ENCODE peak calls at places on chromosomes 16 and 17, in four cellular contexts. One of them, this sample, is unnamed.

GRCh38 chr17:77442976-77443742 is 302.4 kb downstream of the SEC14L1 start:
- DNase-seq in AG10803: no peak
- DNase-seq in WTC11: no peak
- DNase-seq in HEK293T: no peak
- DNase-seq in this sample: no peak

GRCh38 chr16:86730086-86730485 is 151.7 kb downstream of the FOXL1 start:
- DNase-seq in AG10803: no peak
- DNase-seq in WTC11: no peak
- DNase-seq in HEK293T: no peak
- DNase-seq in this sample: no peak

GRCh38 chr17:7833011-7833794 is 814 bp upstream of the KDM6B start:
- DNase-seq in AG10803: no peak
- DNase-seq in WTC11: no peak
- DNase-seq in HEK293T: no peak
- DNase-seq in this sample: no peak

GRCh38 chr16:46777804-46778203 is 29.7 kb upstream of the MYLK3 start:
- DNase-seq in AG10803: no peak
- DNase-seq in WTC11: no peak
- DNase-seq in HEK293T: no peak
- DNase-seq in this sample: no peak

GRCh38 chr17:81991684-81992513 is 14.5 kb downstream of the ASPSCR1 start:
- DNase-seq in AG10803: peak
- DNase-seq in WTC11: peak
- DNase-seq in HEK293T: no peak
- DNase-seq in this sample: no peak

GRCh38 chr16:86563489-86564345 is 2.9 kb upstream of the FOXC2 start:
- DNase-seq in AG10803: peak
- DNase-seq in WTC11: peak
- DNase-seq in HEK293T: peak
- DNase-seq in this sample: peak

GRCh38 chr16:2786826-2787151 is 571 bp downstream of the PRSS33 start:
- DNase-seq in AG10803: no peak
- DNase-seq in WTC11: no peak
- DNase-seq in HEK293T: no peak
- DNase-seq in this sample: no peak

GRCh38 chr17:3879181-3879580 is 13.7 kb downstream of the CAMKK1 start:
- DNase-seq in AG10803: peak
- DNase-seq in WTC11: no peak
- DNase-seq in HEK293T: no peak
- DNase-seq in this sample: peak

GRCh38 chr16:3654249-3654991 is at the start of gene DNASE1:
- DNase-seq in AG10803: peak
- DNase-seq in WTC11: peak
- DNase-seq in HEK293T: peak
- DNase-seq in this sample: peak

GRCh38 chr17:8176197-8176940 is at the start of gene TMEM107:
- DNase-seq in AG10803: peak
- DNase-seq in WTC11: peak
- DNase-seq in HEK293T: peak
- DNase-seq in this sample: no peak

GRCh38 chr16:83994087-83994486 is 26.0 kb downstream of the NECAB2 start:
- DNase-seq in AG10803: peak
- DNase-seq in WTC11: no peak
- DNase-seq in HEK293T: no peak
- DNase-seq in this sample: no peak

GRCh38 chr17:65455972-65456343 is 105.5 kb downstream of the AXIN2 start:
- DNase-seq in AG10803: peak
- DNase-seq in WTC11: peak
- DNase-seq in HEK293T: no peak
- DNase-seq in this sample: no peak

GRCh38 chr17:34307110-34307509 is 12.1 kb upstream of the CCL8 start:
- DNase-seq in AG10803: peak
- DNase-seq in WTC11: no peak
- DNase-seq in HEK293T: no peak
- DNase-seq in this sample: no peak

GRCh38 chr17:62627219-62627903 is at the start of gene MRC2:
- DNase-seq in AG10803: peak
- DNase-seq in WTC11: peak
- DNase-seq in HEK293T: peak
- DNase-seq in this sample: no peak

GRCh38 chr16:84141143-84141670 is 3.8 kb downstream of the HSDL1 start:
- DNase-seq in AG10803: no peak
- DNase-seq in WTC11: peak
- DNase-seq in HEK293T: no peak
- DNase-seq in this sample: no peak

GRCh38 chr16:72644911-72645310 is 403.0 kb downstream of the ZFHX3 start:
- DNase-seq in AG10803: no peak
- DNase-seq in WTC11: no peak
- DNase-seq in HEK293T: no peak
- DNase-seq in this sample: no peak

GRCh38 chr17:39996789-39997188 is 16.2 kb downstream of the PSMD3 start:
- DNase-seq in AG10803: no peak
- DNase-seq in WTC11: no peak
- DNase-seq in HEK293T: no peak
- DNase-seq in this sample: no peak

GRCh38 chr17:37138726-37139125 is 190.0 kb downstream of the AATF start:
- DNase-seq in AG10803: no peak
- DNase-seq in WTC11: no peak
- DNase-seq in HEK293T: no peak
- DNase-seq in this sample: no peak